ENCODE peak calls at places on chromosomes 7 and 10, in five cellular contexts. Z, G, I, L and K are unnamed samples.

GRCh38 chr7:57328457-57328856 is 121.5 kb upstream of the ZNF716 start:
- DNase-seq in Z (no peak), G (no peak), I (no peak), L (no peak), K (no peak)

GRCh38 chr7:67788689-67789088 is 792.1 kb downstream of the TYW1 start:
- DNase-seq in Z (peak; percentile 9), G (no peak), I (no peak), L (no peak), K (no peak)

GRCh38 chr7:112422842-112423496 is 27.3 kb upstream of the IFRD1 start:
- DNase-seq in Z (no peak), G (no peak), I (no peak), L (peak; percentile 85), K (peak; percentile 87)

GRCh38 chr7:81407094-81407493 is 362.8 kb downstream of the HGF start:
- DNase-seq in Z (no peak), G (no peak), I (no peak), L (no peak), K (no peak)

GRCh38 chr7:30115709-30116297 is 19.0 kb upstream of the MTURN start:
- DNase-seq in Z (no peak), G (no peak), I (no peak), L (no peak), K (no peak)

GRCh38 chr10:62422068-62422590 is 48.0 kb downstream of the ZNF365 start:
- DNase-seq in Z (no peak), G (peak; percentile 58), I (no peak), L (no peak), K (no peak)

GRCh38 chr7:96205665-96206064 is 116.2 kb downstream of the SLC25A13 start:
- DNase-seq in Z (no peak), G (no peak), I (no peak), L (no peak), K (no peak)

GRCh38 chr10:123757853-123758252 is 91.7 kb downstream of the GPR26 start:
- DNase-seq in Z (no peak), G (no peak), I (no peak), L (no peak), K (no peak)

GRCh38 chr7:158876984-158877383 is 20.6 kb downstream of the DYNC2I1 start:
- DNase-seq in Z (no peak), G (no peak), I (no peak), L (no peak), K (no peak)

GRCh38 chr7:1815051-1815481 is 145.0 kb downstream of the ELFN1 start:
- DNase-seq in Z (no peak), G (no peak), I (no peak), L (no peak), K (no peak)

GRCh38 chr7:27920281-27920946 is 180.5 kb downstream of the TAX1BP1 start:
- DNase-seq in Z (no peak), G (no peak), I (no peak), L (no peak), K (no peak)

GRCh38 chr7:48112431-48113165 is 23.5 kb downstream of the UPP1 start:
- DNase-seq in Z (no peak), G (no peak), I (no peak), L (no peak), K (no peak)

GRCh38 chr10:90787906-90788491 is 69.8 kb downstream of the HTR7 start:
- DNase-seq in Z (no peak), G (no peak), I (no peak), L (peak; percentile 48), K (no peak)

GRCh38 chr10:80464557-80465466 is 10.7 kb downstream of the TSPAN14 start:
- DNase-seq in Z (peak; percentile 46), G (no peak), I (no peak), L (no peak), K (no peak)

GRCh38 chr7:77331938-77332695 is 84.0 kb downstream of the GSAP start:
- DNase-seq in Z (peak; percentile 58), G (peak; percentile 76), I (no peak), L (peak; percentile 83), K (peak; percentile 44)

GRCh38 chr7:93563584-93563983 is 10.9 kb downstream of the CALCR start:
- DNase-seq in Z (no peak), G (no peak), I (no peak), L (no peak), K (no peak)

GRCh38 chr10:79111846-79112614 is 43.3 kb downstream of the ZMIZ1 start:
- DNase-seq in Z (no peak), G (no peak), I (no peak), L (no peak), K (no peak)
- H3K27ac ChIP-seq in Z (no peak overlapping the region), G (peak overlapping the region; percentile 89), I (peak overlapping the region; percentile 77), L (peak overlapping the region; percentile 95), K (peak overlapping the region; percentile 71)

GRCh38 chr10:68876246-68876918 is 24.7 kb upstream of the DDX50 start:
- DNase-seq in Z (no peak), G (no peak), I (no peak), L (no peak), K (no peak)

GRCh38 chr10:68876919-68877250 is 24.2 kb upstream of the DDX50 start:
- DNase-seq in Z (no peak), G (no peak), I (no peak), L (no peak), K (no peak)

GRCh38 chr10:68879628-68880027 is 21.5 kb upstream of the DDX50 start:
- DNase-seq in Z (no peak), G (no peak), I (no peak), L (no peak), K (no peak)

GRCh38 chr10:68878463-68878862 is 22.7 kb upstream of the DDX50 start:
- DNase-seq in Z (no peak), G (no peak), I (no peak), L (no peak), K (no peak)

DNA sequence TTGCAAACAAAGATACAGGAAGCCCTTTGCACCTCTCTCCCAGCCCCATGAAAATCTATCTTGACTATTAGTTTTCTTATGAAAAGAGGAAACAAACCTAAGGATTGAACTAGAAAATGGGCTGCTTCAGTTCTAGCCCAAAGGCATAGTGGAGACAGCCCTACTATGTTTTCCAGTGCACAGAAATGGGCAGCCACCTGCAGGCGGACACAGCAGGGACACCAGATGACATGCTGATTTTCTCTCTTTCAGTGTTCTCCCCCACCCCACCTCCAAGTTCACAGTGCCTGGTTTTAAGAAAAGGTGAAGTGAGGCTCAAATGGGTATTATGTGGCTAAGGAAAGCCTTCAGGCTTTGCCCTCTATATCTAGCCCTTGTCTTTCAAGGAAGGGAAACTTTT is 23.6 kb upstream of the DDX50 start:
- DNase-seq in Z (no peak), G (no peak), I (no peak), L (no peak), K (no peak)
- H3K27ac ChIP-seq in Z (no peak overlapping the region), G (no peak overlapping the region), I (no peak overlapping the region), L (no peak overlapping the region), K (no peak overlapping the region)

DNA sequence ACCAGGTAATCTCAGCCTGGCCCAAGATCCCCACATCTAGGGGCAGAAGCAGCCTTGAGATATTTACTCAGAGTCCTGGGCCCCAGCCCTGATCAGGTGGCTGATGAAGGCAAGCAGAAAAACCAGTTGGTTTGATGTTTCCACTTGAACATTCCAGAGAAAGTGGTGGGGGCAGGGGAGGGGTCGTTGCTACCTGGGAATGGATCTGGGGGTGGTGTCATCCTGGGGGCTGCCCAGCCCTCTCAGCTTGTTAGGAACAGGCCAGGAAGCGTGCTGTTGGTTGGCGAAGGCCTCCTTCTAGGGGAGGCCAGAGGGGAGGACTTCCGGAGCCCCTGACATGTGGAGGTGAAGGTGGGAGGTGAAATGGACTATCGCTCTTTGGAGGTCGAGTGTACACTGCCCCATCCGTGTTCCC is 3.7 kb upstream of the ABHD11 start:
- DNase-seq in Z (no peak), G (no peak), I (no peak), L (no peak), K (no peak)
- H3K27ac ChIP-seq in Z (peak overlapping the region; percentile 81), G (no peak overlapping the region), I (peak overlapping the region; percentile 93), L (peak overlapping the region; percentile 27), K (no peak overlapping the region)

DNA sequence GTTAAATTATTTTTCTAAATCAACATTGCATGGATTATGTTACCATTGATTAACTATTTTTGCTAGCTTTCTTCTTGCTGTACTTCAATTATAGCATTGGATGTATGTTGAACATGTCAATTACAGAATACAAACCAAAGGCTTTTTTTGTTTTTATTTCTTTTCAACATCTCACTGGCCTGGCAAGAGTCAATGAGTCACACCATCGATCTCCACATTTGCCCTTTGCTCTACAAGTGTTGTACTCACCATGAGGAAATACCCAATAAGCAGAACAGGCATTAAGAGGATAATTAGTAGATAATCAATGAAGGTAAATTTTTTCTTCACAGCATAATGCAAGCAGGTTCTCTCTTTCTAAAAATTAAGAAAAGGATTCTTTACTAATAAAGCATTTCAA is 23.3 kb downstream of the ANKRD22 start:
- DNase-seq in Z (no peak), G (no peak), I (no peak), L (no peak), K (no peak)
- H3K27ac ChIP-seq in Z (no peak overlapping the region), G (no peak overlapping the region), I (no peak overlapping the region), L (no peak overlapping the region), K (no peak overlapping the region)

DNA sequence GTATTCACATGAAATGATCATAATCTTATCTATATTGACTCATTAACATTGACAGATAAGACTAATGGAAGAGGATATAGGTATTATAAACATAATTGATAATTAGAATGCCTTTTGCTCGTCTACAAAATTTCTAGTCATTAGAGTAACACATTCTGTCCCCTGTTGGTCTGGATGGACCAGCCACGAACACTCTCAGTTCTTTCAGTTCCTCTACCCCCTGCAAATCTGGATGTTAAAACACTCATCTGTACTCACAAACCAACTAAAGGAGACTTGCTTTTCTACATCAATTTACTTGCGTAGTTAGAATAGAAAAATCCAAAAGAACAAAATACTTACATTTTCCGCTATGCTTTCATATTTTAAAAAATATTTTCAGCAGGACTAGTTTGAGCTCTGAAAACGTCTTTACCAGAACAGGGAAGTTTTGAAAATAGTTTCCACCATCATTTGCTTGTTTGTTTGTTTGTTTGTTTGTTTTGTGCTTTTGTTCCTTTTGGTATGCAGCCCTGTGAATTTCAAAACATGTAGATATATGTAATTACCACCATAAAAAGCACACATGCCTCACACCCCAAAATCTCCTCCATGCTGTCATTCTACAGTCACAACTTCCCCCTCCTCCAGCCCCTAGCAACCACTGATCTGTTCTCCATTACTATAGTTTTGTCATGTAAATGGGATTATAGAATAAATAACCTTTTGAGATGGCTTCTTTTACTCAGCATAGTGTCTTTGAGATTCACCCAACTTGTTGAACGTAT is 103.8 kb downstream of the FZD1 start:
- DNase-seq in Z (no peak), G (no peak), I (no peak), L (no peak), K (no peak)
- H3K27ac ChIP-seq in Z (no peak overlapping the region), G (no peak overlapping the region), I (no peak overlapping the region), L (no peak overlapping the region), K (no peak overlapping the region)

DNA sequence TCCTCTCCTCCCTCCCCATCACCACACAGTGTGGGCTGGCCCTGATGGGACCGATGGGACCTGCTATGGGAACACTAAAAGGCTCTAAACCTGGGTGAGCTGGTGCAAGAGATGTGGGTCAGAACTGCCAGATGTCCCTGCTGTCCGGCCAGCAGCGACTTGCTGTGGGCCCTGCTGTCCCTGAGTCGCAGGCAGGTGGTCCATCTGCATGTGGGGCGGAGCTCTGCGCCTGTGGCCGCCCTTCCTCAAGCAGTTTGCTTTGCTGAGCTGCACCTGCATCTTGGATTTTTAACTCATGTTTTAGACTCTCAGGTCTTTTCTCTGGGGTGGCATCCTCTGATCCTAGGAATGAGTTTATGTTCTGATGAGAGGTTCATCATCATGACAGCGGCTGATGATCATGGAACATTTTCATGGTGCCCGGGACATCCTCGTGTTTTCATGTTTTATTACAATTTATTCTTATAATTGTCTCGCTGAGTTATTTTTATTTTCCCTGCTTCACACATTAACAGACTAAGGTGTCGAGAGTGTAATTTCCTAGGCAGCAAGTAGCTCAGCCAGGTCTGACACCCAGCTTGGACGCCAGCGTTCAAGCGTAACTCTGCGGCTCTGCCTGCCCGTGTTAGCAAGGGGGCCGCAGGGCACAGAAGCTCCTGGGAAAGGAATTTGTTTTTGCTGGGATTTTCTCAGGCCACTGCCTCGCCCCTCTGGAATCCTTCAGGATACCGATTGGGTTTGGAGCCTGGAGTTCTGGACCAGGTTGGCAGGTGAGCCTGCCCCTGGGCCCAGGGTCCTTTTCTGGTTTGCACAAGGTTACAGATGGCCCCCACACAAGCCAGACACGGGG is 615.2 kb upstream of the FOXK1 start:
- DNase-seq in Z (no peak), G (no peak), I (no peak), L (no peak), K (no peak)
- H3K27ac ChIP-seq in Z (no peak overlapping the region), G (no peak overlapping the region), I (no peak overlapping the region), L (no peak overlapping the region), K (no peak overlapping the region)